ENCODE peak calls at places on chromosomes 11 and 22, in eight cellular contexts. One of them, this sample, is unnamed.

GRCh38 chr22:31036671-31037550 is 44.2 kb upstream of the SMTN start:
- DNase-seq in NCI-H1092 treated with DMSO at 0.1 percent for 48 hours: no peak
- DNase-seq in SK-N-SH: no peak
- DNase-seq in amniotic stem cell: peak
- DNase-seq in activated CD8-positive, alpha-beta memory T cell treated with anti-CD3 and anti-CD28 coated beads for 4 hours: no peak
- DNase-seq in SHP77: no peak
- DNase-seq in endothelial cell: no peak
- DNase-seq in posterior vena cava: peak
- DNase-seq in this sample: no peak

GRCh38 chr11:316891-317291 is 3.1 kb downstream of the IFITM1 start:
- DNase-seq in posterior vena cava: no peak
- DNase-seq in amniotic stem cell: no peak
- DNase-seq in SHP77: no peak
- DNase-seq in activated CD8-positive, alpha-beta memory T cell treated with anti-CD3 and anti-CD28 coated beads for 4 hours: no peak
- DNase-seq in SK-N-SH: no peak
- DNase-seq in endothelial cell: no peak
- DNase-seq in NCI-H1092 treated with DMSO at 0.1 percent for 48 hours: no peak
- DNase-seq in this sample: no peak

GRCh38 chr11:134527382-134528243 is 115.6 kb upstream of the B3GAT1 start:
- DNase-seq in SHP77: no peak
- DNase-seq in posterior vena cava: no peak
- DNase-seq in SK-N-SH: no peak
- DNase-seq in amniotic stem cell: no peak
- DNase-seq in NCI-H1092 treated with DMSO at 0.1 percent for 48 hours: no peak
- DNase-seq in endothelial cell: no peak
- DNase-seq in activated CD8-positive, alpha-beta memory T cell treated with anti-CD3 and anti-CD28 coated beads for 4 hours: no peak
- DNase-seq in this sample: no peak

GRCh38 chr11:128476729-128477128 is 110.6 kb downstream of the ETS1 start:
- DNase-seq in posterior vena cava: no peak
- DNase-seq in SK-N-SH: no peak
- DNase-seq in activated CD8-positive, alpha-beta memory T cell treated with anti-CD3 and anti-CD28 coated beads for 4 hours: no peak
- DNase-seq in endothelial cell: no peak
- DNase-seq in amniotic stem cell: no peak
- DNase-seq in SHP77: no peak
- DNase-seq in NCI-H1092 treated with DMSO at 0.1 percent for 48 hours: no peak
- DNase-seq in this sample: no peak

GRCh38 chr11:15341587-15341986 is 226.9 kb downstream of the INSC start:
- DNase-seq in amniotic stem cell: no peak
- DNase-seq in endothelial cell: no peak
- DNase-seq in activated CD8-positive, alpha-beta memory T cell treated with anti-CD3 and anti-CD28 coated beads for 4 hours: no peak
- DNase-seq in NCI-H1092 treated with DMSO at 0.1 percent for 48 hours: no peak
- DNase-seq in SHP77: no peak
- DNase-seq in SK-N-SH: no peak
- DNase-seq in posterior vena cava: no peak
- DNase-seq in this sample: no peak

GRCh38 chr22:22871536-22872278 is 15.9 kb upstream of the IGLL5 start:
- DNase-seq in SK-N-SH: no peak
- DNase-seq in amniotic stem cell: no peak
- DNase-seq in posterior vena cava: no peak
- DNase-seq in activated CD8-positive, alpha-beta memory T cell treated with anti-CD3 and anti-CD28 coated beads for 4 hours: no peak
- DNase-seq in SHP77: no peak
- DNase-seq in NCI-H1092 treated with DMSO at 0.1 percent for 48 hours: no peak
- DNase-seq in endothelial cell: no peak
- DNase-seq in this sample: no peak

GRCh38 chr11:60125962-60126585 is 37.6 kb downstream of the MS4A2 start:
- DNase-seq in posterior vena cava: no peak
- DNase-seq in SK-N-SH: no peak
- DNase-seq in endothelial cell: no peak
- DNase-seq in amniotic stem cell: no peak
- DNase-seq in NCI-H1092 treated with DMSO at 0.1 percent for 48 hours: no peak
- DNase-seq in activated CD8-positive, alpha-beta memory T cell treated with anti-CD3 and anti-CD28 coated beads for 4 hours: no peak
- DNase-seq in SHP77: no peak
- DNase-seq in this sample: no peak

GRCh38 chr11:69464621-69464960 is 16.9 kb upstream of the LINC01488 start:
- DNase-seq in activated CD8-positive, alpha-beta memory T cell treated with anti-CD3 and anti-CD28 coated beads for 4 hours: no peak
- DNase-seq in SHP77: no peak
- DNase-seq in amniotic stem cell: no peak
- DNase-seq in posterior vena cava: peak
- DNase-seq in SK-N-SH: no peak
- DNase-seq in NCI-H1092 treated with DMSO at 0.1 percent for 48 hours: no peak
- DNase-seq in endothelial cell: no peak
- DNase-seq in this sample: no peak

GRCh38 chr11:131246156-131246555 is 124.3 kb upstream of the NTM start:
- DNase-seq in amniotic stem cell: no peak
- DNase-seq in posterior vena cava: no peak
- DNase-seq in SK-N-SH: no peak
- DNase-seq in activated CD8-positive, alpha-beta memory T cell treated with anti-CD3 and anti-CD28 coated beads for 4 hours: no peak
- DNase-seq in SHP77: no peak
- DNase-seq in NCI-H1092 treated with DMSO at 0.1 percent for 48 hours: no peak
- DNase-seq in endothelial cell: no peak
- DNase-seq in this sample: no peak

GRCh38 chr22:47575291-47575690 is 812.8 kb downstream of the TBC1D22A start:
- DNase-seq in SK-N-SH: no peak
- DNase-seq in amniotic stem cell: no peak
- DNase-seq in activated CD8-positive, alpha-beta memory T cell treated with anti-CD3 and anti-CD28 coated beads for 4 hours: no peak
- DNase-seq in NCI-H1092 treated with DMSO at 0.1 percent for 48 hours: peak
- DNase-seq in endothelial cell: no peak
- DNase-seq in posterior vena cava: peak
- DNase-seq in SHP77: no peak
- DNase-seq in this sample: no peak

GRCh38 chr11:36471577-36471976 is 38.5 kb downstream of the TRAF6 start:
- DNase-seq in activated CD8-positive, alpha-beta memory T cell treated with anti-CD3 and anti-CD28 coated beads for 4 hours: no peak
- DNase-seq in posterior vena cava: no peak
- DNase-seq in SHP77: no peak
- DNase-seq in endothelial cell: no peak
- DNase-seq in NCI-H1092 treated with DMSO at 0.1 percent for 48 hours: no peak
- DNase-seq in SK-N-SH: no peak
- DNase-seq in amniotic stem cell: no peak
- DNase-seq in this sample: no peak

GRCh38 chr11:130156108-130157022 is 3.2 kb upstream of the ST14 start:
- DNase-seq in endothelial cell: no peak
- DNase-seq in activated CD8-positive, alpha-beta memory T cell treated with anti-CD3 and anti-CD28 coated beads for 4 hours: no peak
- DNase-seq in SHP77: no peak
- DNase-seq in amniotic stem cell: no peak
- DNase-seq in posterior vena cava: no peak
- DNase-seq in NCI-H1092 treated with DMSO at 0.1 percent for 48 hours: no peak
- DNase-seq in SK-N-SH: no peak
- DNase-seq in this sample: no peak

GRCh38 chr11:68927280-68928107 is 23.8 kb downstream of the IGHMBP2 start:
- DNase-seq in SK-N-SH: no peak
- DNase-seq in amniotic stem cell: no peak
- DNase-seq in activated CD8-positive, alpha-beta memory T cell treated with anti-CD3 and anti-CD28 coated beads for 4 hours: no peak
- DNase-seq in endothelial cell: no peak
- DNase-seq in posterior vena cava: no peak
- DNase-seq in NCI-H1092 treated with DMSO at 0.1 percent for 48 hours: no peak
- DNase-seq in SHP77: no peak
- DNase-seq in this sample: no peak

GRCh38 chr11:83617671-83618070 is 331.5 kb upstream of the CCDC90B start:
- DNase-seq in activated CD8-positive, alpha-beta memory T cell treated with anti-CD3 and anti-CD28 coated beads for 4 hours: no peak
- DNase-seq in SHP77: no peak
- DNase-seq in posterior vena cava: no peak
- DNase-seq in endothelial cell: no peak
- DNase-seq in SK-N-SH: no peak
- DNase-seq in NCI-H1092 treated with DMSO at 0.1 percent for 48 hours: no peak
- DNase-seq in amniotic stem cell: no peak
- DNase-seq in this sample: no peak

GRCh38 chr11:76314741-76315090 is 66.2 kb downstream of the THAP12 start:
- DNase-seq in amniotic stem cell: no peak
- DNase-seq in posterior vena cava: no peak
- DNase-seq in SK-N-SH: no peak
- DNase-seq in endothelial cell: no peak
- DNase-seq in NCI-H1092 treated with DMSO at 0.1 percent for 48 hours: no peak
- DNase-seq in activated CD8-positive, alpha-beta memory T cell treated with anti-CD3 and anti-CD28 coated beads for 4 hours: no peak
- DNase-seq in SHP77: no peak
- DNase-seq in this sample: no peak

GRCh38 chr22:40423882-40424640 is 53.7 kb downstream of the SGSM3 start:
- DNase-seq in posterior vena cava: peak
- DNase-seq in endothelial cell: no peak
- DNase-seq in amniotic stem cell: no peak
- DNase-seq in activated CD8-positive, alpha-beta memory T cell treated with anti-CD3 and anti-CD28 coated beads for 4 hours: no peak
- DNase-seq in NCI-H1092 treated with DMSO at 0.1 percent for 48 hours: no peak
- DNase-seq in SHP77: no peak
- DNase-seq in SK-N-SH: no peak
- DNase-seq in this sample: no peak

GRCh38 chr22:20565079-20565734 is 57.8 kb downstream of the MED15 start:
- DNase-seq in SHP77: no peak
- DNase-seq in NCI-H1092 treated with DMSO at 0.1 percent for 48 hours: no peak
- DNase-seq in activated CD8-positive, alpha-beta memory T cell treated with anti-CD3 and anti-CD28 coated beads for 4 hours: no peak
- DNase-seq in posterior vena cava: peak
- DNase-seq in SK-N-SH: no peak
- DNase-seq in endothelial cell: no peak
- DNase-seq in amniotic stem cell: no peak
- DNase-seq in this sample: peak

GRCh38 chr11:45092901-45093760 is 53.3 kb upstream of the PRDM11 start:
- DNase-seq in endothelial cell: no peak
- DNase-seq in activated CD8-positive, alpha-beta memory T cell treated with anti-CD3 and anti-CD28 coated beads for 4 hours: peak
- DNase-seq in SHP77: no peak
- DNase-seq in posterior vena cava: no peak
- DNase-seq in amniotic stem cell: no peak
- DNase-seq in NCI-H1092 treated with DMSO at 0.1 percent for 48 hours: no peak
- DNase-seq in SK-N-SH: no peak
- DNase-seq in this sample: no peak

GRCh38 chr11:120914021-120914420 is 109.9 kb upstream of the TBCEL start:
- DNase-seq in endothelial cell: no peak
- DNase-seq in posterior vena cava: no peak
- DNase-seq in SK-N-SH: no peak
- DNase-seq in activated CD8-positive, alpha-beta memory T cell treated with anti-CD3 and anti-CD28 coated beads for 4 hours: no peak
- DNase-seq in SHP77: no peak
- DNase-seq in NCI-H1092 treated with DMSO at 0.1 percent for 48 hours: no peak
- DNase-seq in amniotic stem cell: no peak
- DNase-seq in this sample: no peak

GRCh38 chr11:8593455-8593854 is 573 bp downstream of the STK33 start:
- DNase-seq in SHP77: no peak
- DNase-seq in posterior vena cava: no peak
- DNase-seq in activated CD8-positive, alpha-beta memory T cell treated with anti-CD3 and anti-CD28 coated beads for 4 hours: no peak
- DNase-seq in amniotic stem cell: no peak
- DNase-seq in SK-N-SH: peak
- DNase-seq in NCI-H1092 treated with DMSO at 0.1 percent for 48 hours: no peak
- DNase-seq in endothelial cell: no peak
- DNase-seq in this sample: no peak

GRCh38 chr22:47190957-47191323 is 428.5 kb downstream of the TBC1D22A start:
- DNase-seq in SK-N-SH: no peak
- DNase-seq in NCI-H1092 treated with DMSO at 0.1 percent for 48 hours: no peak
- DNase-seq in endothelial cell: no peak
- DNase-seq in posterior vena cava: peak
- DNase-seq in amniotic stem cell: no peak
- DNase-seq in activated CD8-positive, alpha-beta memory T cell treated with anti-CD3 and anti-CD28 coated beads for 4 hours: no peak
- DNase-seq in SHP77: no peak
- DNase-seq in this sample: no peak

GRCh38 chr22:24925586-24926427 is 20.7 kb downstream of the LHFPL7 start:
- DNase-seq in activated CD8-positive, alpha-beta memory T cell treated with anti-CD3 and anti-CD28 coated beads for 4 hours: no peak
- DNase-seq in amniotic stem cell: no peak
- DNase-seq in NCI-H1092 treated with DMSO at 0.1 percent for 48 hours: no peak
- DNase-seq in SHP77: no peak
- DNase-seq in SK-N-SH: no peak
- DNase-seq in endothelial cell: no peak
- DNase-seq in posterior vena cava: no peak
- DNase-seq in this sample: no peak

GRCh38 chr11:57781529-57781943 is 19.9 kb downstream of the CTNND1 start:
- DNase-seq in endothelial cell: no peak
- DNase-seq in SK-N-SH: no peak
- DNase-seq in activated CD8-positive, alpha-beta memory T cell treated with anti-CD3 and anti-CD28 coated beads for 4 hours: no peak
- DNase-seq in NCI-H1092 treated with DMSO at 0.1 percent for 48 hours: no peak
- DNase-seq in posterior vena cava: no peak
- DNase-seq in amniotic stem cell: no peak
- DNase-seq in SHP77: no peak
- DNase-seq in this sample: no peak

GRCh38 chr22:50007057-50007511 is 5.5 kb downstream of the IL17REL start:
- DNase-seq in SHP77: no peak
- DNase-seq in SK-N-SH: no peak
- DNase-seq in activated CD8-positive, alpha-beta memory T cell treated with anti-CD3 and anti-CD28 coated beads for 4 hours: no peak
- DNase-seq in endothelial cell: no peak
- DNase-seq in posterior vena cava: no peak
- DNase-seq in amniotic stem cell: no peak
- DNase-seq in NCI-H1092 treated with DMSO at 0.1 percent for 48 hours: no peak
- DNase-seq in this sample: no peak

GRCh38 chr11:47253660-47254059 is 4.1 kb upstream of the NR1H3 start:
- DNase-seq in activated CD8-positive, alpha-beta memory T cell treated with anti-CD3 and anti-CD28 coated beads for 4 hours: no peak
- DNase-seq in amniotic stem cell: no peak
- DNase-seq in SK-N-SH: no peak
- DNase-seq in NCI-H1092 treated with DMSO at 0.1 percent for 48 hours: no peak
- DNase-seq in posterior vena cava: no peak
- DNase-seq in endothelial cell: no peak
- DNase-seq in SHP77: no peak
- DNase-seq in this sample: no peak

GRCh38 chr11:96156379-96156722 is 186.6 kb downstream of the MAML2 start:
- DNase-seq in activated CD8-positive, alpha-beta memory T cell treated with anti-CD3 and anti-CD28 coated beads for 4 hours: no peak
- DNase-seq in SHP77: no peak
- DNase-seq in posterior vena cava: no peak
- DNase-seq in SK-N-SH: no peak
- DNase-seq in endothelial cell: no peak
- DNase-seq in NCI-H1092 treated with DMSO at 0.1 percent for 48 hours: no peak
- DNase-seq in amniotic stem cell: peak
- DNase-seq in this sample: no peak

GRCh38 chr11:37449146-37449545 is 851.1 kb upstream of the RAG2 start:
- DNase-seq in posterior vena cava: no peak
- DNase-seq in endothelial cell: no peak
- DNase-seq in activated CD8-positive, alpha-beta memory T cell treated with anti-CD3 and anti-CD28 coated beads for 4 hours: no peak
- DNase-seq in NCI-H1092 treated with DMSO at 0.1 percent for 48 hours: no peak
- DNase-seq in SHP77: peak
- DNase-seq in amniotic stem cell: peak
- DNase-seq in SK-N-SH: peak
- DNase-seq in this sample: peak